ENCODE peak calls at places on chromosome 22, in four cellular contexts. One of them, this sample, is unnamed.

GRCh38 chr22:43481528-43482309 is 69.9 kb downstream of the MPPED1 start:
- DNase-seq in Calu3: no peak
- DNase-seq in PC-9: no peak
- DNase-seq in dorsolateral prefrontal cortex: no peak
- DNase-seq in this sample: no peak

GRCh38 chr22:24758164-24758799 is 16.2 kb downstream of the PIWIL3 start:
- DNase-seq in Calu3: peak; percentile 65
- DNase-seq in dorsolateral prefrontal cortex: peak; percentile 63
- DNase-seq in PC-9: no peak
- DNase-seq in this sample: peak; percentile 63

GRCh38 chr22:20551805-20552449 is 44.5 kb downstream of the MED15 start:
- DNase-seq in PC-9: no peak
- DNase-seq in dorsolateral prefrontal cortex: no peak
- DNase-seq in Calu3: no peak
- DNase-seq in this sample: no peak

GRCh38 chr22:21972293-21972779 is 10.3 kb downstream of the TOP3B start:
- DNase-seq in Calu3: peak; percentile 65
- DNase-seq in dorsolateral prefrontal cortex: no peak
- DNase-seq in PC-9: no peak
- DNase-seq in this sample: peak; percentile 36

GRCh38 chr22:43128928-43129424 is 14.2 kb downstream of the MCAT start:
- DNase-seq in dorsolateral prefrontal cortex: no peak
- DNase-seq in Calu3: peak; percentile 75
- DNase-seq in PC-9: peak; percentile 69
- DNase-seq in this sample: no peak

GRCh38 chr22:24450600-24450999 is 23.2 kb downstream of the ADORA2A start:
- DNase-seq in Calu3: no peak
- DNase-seq in dorsolateral prefrontal cortex: no peak
- DNase-seq in PC-9: no peak
- DNase-seq in this sample: no peak

GRCh38 chr22:49703391-49703926 is 124.2 kb downstream of the BRD1 start:
- DNase-seq in Calu3: no peak
- DNase-seq in PC-9: no peak
- DNase-seq in dorsolateral prefrontal cortex: no peak
- DNase-seq in this sample: no peak

GRCh38 chr22:30115705-30116104 is 35.4 kb downstream of the HORMAD2 start:
- DNase-seq in PC-9: no peak
- DNase-seq in Calu3: no peak
- DNase-seq in dorsolateral prefrontal cortex: no peak
- DNase-seq in this sample: no peak

GRCh38 chr22:29310065-29310862 is 3.8 kb downstream of the GAS2L1 start:
- DNase-seq in PC-9: no peak
- DNase-seq in Calu3: no peak
- DNase-seq in dorsolateral prefrontal cortex: no peak
- DNase-seq in this sample: no peak

GRCh38 chr22:27181537-27181936 is 524.1 kb downstream of the MIAT start:
- DNase-seq in PC-9: no peak
- DNase-seq in Calu3: no peak
- DNase-seq in dorsolateral prefrontal cortex: no peak
- DNase-seq in this sample: no peak

GRCh38 chr22:50599816-50600454 is 658 bp upstream of the MAPK8IP2 start:
- DNase-seq in PC-9: no peak
- DNase-seq in dorsolateral prefrontal cortex: no peak
- DNase-seq in Calu3: peak; percentile 75
- DNase-seq in this sample: peak; percentile 70

GRCh38 chr22:41946360-41947180 is at the start of gene CENPM:
- DNase-seq in dorsolateral prefrontal cortex: peak; percentile 94
- DNase-seq in Calu3: peak; percentile 97
- DNase-seq in PC-9: peak; percentile 92
- DNase-seq in this sample: peak; percentile 96
- TF ChIP-seq CTCF in dorsolateral prefrontal cortex: peak; percentile 19
- TF ChIP-seq CTCF in Calu3: peak; percentile 28
- TF ChIP-seq CTCF in PC-9: no peak
- TF ChIP-seq CTCF in this sample: no peak

DNA sequence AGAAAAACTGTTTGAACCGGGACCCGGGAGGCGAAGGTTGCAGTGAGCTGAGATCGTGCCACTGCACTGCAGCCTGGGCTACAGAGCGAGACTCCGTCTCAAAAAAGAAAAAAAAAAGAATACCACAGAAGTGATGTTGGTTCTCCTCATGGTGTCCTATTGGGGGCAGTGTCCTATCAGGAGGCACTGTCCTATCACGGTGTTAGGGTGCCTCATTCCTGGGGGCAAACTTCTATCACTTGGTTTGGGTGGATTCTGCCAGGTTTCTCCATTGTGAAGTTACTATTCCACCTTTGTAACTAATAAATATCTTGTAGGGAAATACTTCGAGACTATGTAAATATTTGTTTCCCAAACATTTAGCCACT is 19.6 kb downstream of the PRR14L start:
- DNase-seq in PC-9: no peak
- DNase-seq in dorsolateral prefrontal cortex: no peak
- DNase-seq in Calu3: no peak
- DNase-seq in this sample: no peak
- TF ChIP-seq CTCF in PC-9: peak; percentile 28
- TF ChIP-seq CTCF in dorsolateral prefrontal cortex: no peak
- TF ChIP-seq CTCF in Calu3: peak; percentile 14
- TF ChIP-seq CTCF in this sample: no peak

DNA sequence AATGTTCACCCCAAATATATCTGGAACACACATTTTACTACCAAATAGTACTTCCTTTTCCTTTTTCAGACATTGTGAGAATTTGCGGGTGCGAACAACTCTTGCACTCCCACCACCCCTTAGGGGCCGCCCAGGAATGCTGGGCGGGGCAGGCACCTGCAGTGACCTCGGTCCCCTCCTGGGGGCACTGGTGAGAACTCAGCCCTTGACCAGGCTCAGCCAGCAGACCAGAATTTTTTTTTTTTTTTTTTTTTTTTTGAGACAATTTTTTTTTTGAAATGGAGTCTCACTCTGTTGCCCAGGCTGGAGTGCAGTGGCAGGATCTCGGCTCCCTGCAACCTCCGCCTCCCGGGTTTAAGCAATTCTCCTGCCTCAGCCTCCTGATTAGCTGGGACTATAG is 75.8 kb downstream of the ARHGAP8 start:
- DNase-seq in dorsolateral prefrontal cortex: no peak
- DNase-seq in Calu3: peak; percentile 55
- DNase-seq in PC-9: no peak
- DNase-seq in this sample: no peak
- TF ChIP-seq CTCF in dorsolateral prefrontal cortex: peak; percentile 29
- TF ChIP-seq CTCF in Calu3: peak; percentile 78
- TF ChIP-seq CTCF in PC-9: peak; percentile 82
- TF ChIP-seq CTCF in this sample: no peak

GRCh38 chr22:26134654-26135330 is 34.5 kb upstream of the SEZ6L start:
- DNase-seq in dorsolateral prefrontal cortex: no peak
- DNase-seq in PC-9: no peak
- DNase-seq in Calu3: no peak
- DNase-seq in this sample: no peak
- TF ChIP-seq CTCF in dorsolateral prefrontal cortex: no peak
- TF ChIP-seq CTCF in PC-9: peak; percentile 46
- TF ChIP-seq CTCF in Calu3: no peak
- TF ChIP-seq CTCF in this sample: no peak

GRCh38 chr22:46367707-46368191 is 32.2 kb downstream of the TRMU start:
- DNase-seq in Calu3: peak; percentile 89
- DNase-seq in dorsolateral prefrontal cortex: no peak
- DNase-seq in PC-9: peak; percentile 40
- DNase-seq in this sample: peak; percentile 65
- TF ChIP-seq CTCF in Calu3: peak; percentile 98
- TF ChIP-seq CTCF in dorsolateral prefrontal cortex: peak; percentile 72
- TF ChIP-seq CTCF in PC-9: peak; percentile 95
- TF ChIP-seq CTCF in this sample: peak; percentile 85

This sample was measured in testis.